ENCODE peak calls at places on chromosomes 2 and 18, in ten cellular contexts. One of them, this sample, is unnamed.

GRCh38 chr2:190794466-190795184 is 86.0 kb upstream of the GLS start:
- DNase-seq in NCI-H526 treated with DMSO at 0.1 percent for 48 hours: no peak
- DNase-seq in colonic mucosa: no peak
- DNase-seq in astrocyte: no peak
- DNase-seq in occipital lobe: no peak
- DNase-seq in NCI-H2081: no peak
- DNase-seq in hypothalamus: no peak
- DNase-seq in glomerular endothelial cell: no peak
- DNase-seq in mesenchymal stem cell: no peak
- DNase-seq in activated naive CD4-positive, alpha-beta T cell: no peak
- DNase-seq in this sample: no peak

GRCh38 chr2:86453838-86454237 is 12.7 kb downstream of the KDM3A start:
- DNase-seq in colonic mucosa: peak
- DNase-seq in NCI-H526 treated with DMSO at 0.1 percent for 48 hours: no peak
- DNase-seq in occipital lobe: no peak
- DNase-seq in mesenchymal stem cell: no peak
- DNase-seq in astrocyte: peak
- DNase-seq in glomerular endothelial cell: no peak
- DNase-seq in hypothalamus: no peak
- DNase-seq in NCI-H2081: peak
- DNase-seq in activated naive CD4-positive, alpha-beta T cell: no peak
- DNase-seq in this sample: no peak

GRCh38 chr18:45845410-45845809 is 19.9 kb downstream of the SIGLEC15 start:
- DNase-seq in NCI-H2081: no peak
- DNase-seq in NCI-H526 treated with DMSO at 0.1 percent for 48 hours: no peak
- DNase-seq in astrocyte: peak
- DNase-seq in occipital lobe: no peak
- DNase-seq in glomerular endothelial cell: no peak
- DNase-seq in mesenchymal stem cell: peak
- DNase-seq in hypothalamus: no peak
- DNase-seq in activated naive CD4-positive, alpha-beta T cell: no peak
- DNase-seq in colonic mucosa: no peak
- DNase-seq in this sample: no peak

GRCh38 chr2:214410918-214411554 is at the start of gene VWC2L:
- DNase-seq in hypothalamus: peak
- DNase-seq in NCI-H526 treated with DMSO at 0.1 percent for 48 hours: peak
- DNase-seq in astrocyte: peak
- DNase-seq in glomerular endothelial cell: no peak
- DNase-seq in activated naive CD4-positive, alpha-beta T cell: no peak
- DNase-seq in occipital lobe: peak
- DNase-seq in mesenchymal stem cell: peak
- DNase-seq in colonic mucosa: peak
- DNase-seq in NCI-H2081: peak
- DNase-seq in this sample: peak

GRCh38 chr18:51253476-51253875 is 56.0 kb upstream of the MEX3C start:
- DNase-seq in NCI-H2081: no peak
- DNase-seq in colonic mucosa: no peak
- DNase-seq in NCI-H526 treated with DMSO at 0.1 percent for 48 hours: no peak
- DNase-seq in astrocyte: no peak
- DNase-seq in hypothalamus: no peak
- DNase-seq in occipital lobe: no peak
- DNase-seq in glomerular endothelial cell: no peak
- DNase-seq in mesenchymal stem cell: peak
- DNase-seq in activated naive CD4-positive, alpha-beta T cell: no peak
- DNase-seq in this sample: no peak

GRCh38 chr18:58525517-58525916 is 103.4 kb downstream of the ALPK2 start:
- DNase-seq in occipital lobe: no peak
- DNase-seq in activated naive CD4-positive, alpha-beta T cell: no peak
- DNase-seq in hypothalamus: no peak
- DNase-seq in NCI-H526 treated with DMSO at 0.1 percent for 48 hours: no peak
- DNase-seq in mesenchymal stem cell: peak
- DNase-seq in NCI-H2081: no peak
- DNase-seq in glomerular endothelial cell: no peak
- DNase-seq in colonic mucosa: no peak
- DNase-seq in astrocyte: peak
- DNase-seq in this sample: no peak

GRCh38 chr2:168490015-168490874 is 34.2 kb downstream of the CERS6 start:
- DNase-seq in occipital lobe: no peak
- DNase-seq in mesenchymal stem cell: peak
- DNase-seq in NCI-H526 treated with DMSO at 0.1 percent for 48 hours: no peak
- DNase-seq in NCI-H2081: no peak
- DNase-seq in glomerular endothelial cell: peak
- DNase-seq in colonic mucosa: no peak
- DNase-seq in astrocyte: peak
- DNase-seq in hypothalamus: no peak
- DNase-seq in activated naive CD4-positive, alpha-beta T cell: no peak
- DNase-seq in this sample: no peak

GRCh38 chr2:167756427-167756826 is 491.0 kb downstream of the STK39 start:
- DNase-seq in NCI-H2081: no peak
- DNase-seq in mesenchymal stem cell: peak
- DNase-seq in colonic mucosa: no peak
- DNase-seq in activated naive CD4-positive, alpha-beta T cell: no peak
- DNase-seq in astrocyte: peak
- DNase-seq in glomerular endothelial cell: no peak
- DNase-seq in NCI-H526 treated with DMSO at 0.1 percent for 48 hours: no peak
- DNase-seq in occipital lobe: no peak
- DNase-seq in hypothalamus: no peak
- DNase-seq in this sample: peak

GRCh38 chr2:197184959-197185586 is 125.5 kb downstream of the ANKRD44 start:
- DNase-seq in glomerular endothelial cell: no peak
- DNase-seq in NCI-H2081: no peak
- DNase-seq in hypothalamus: peak
- DNase-seq in colonic mucosa: no peak
- DNase-seq in astrocyte: peak
- DNase-seq in activated naive CD4-positive, alpha-beta T cell: no peak
- DNase-seq in mesenchymal stem cell: no peak
- DNase-seq in occipital lobe: peak
- DNase-seq in NCI-H526 treated with DMSO at 0.1 percent for 48 hours: no peak
- DNase-seq in this sample: no peak

GRCh38 chr2:101546376-101547058 is 71.6 kb upstream of the RFX8 start:
- DNase-seq in NCI-H526 treated with DMSO at 0.1 percent for 48 hours: no peak
- DNase-seq in colonic mucosa: no peak
- DNase-seq in occipital lobe: no peak
- DNase-seq in mesenchymal stem cell: peak
- DNase-seq in hypothalamus: no peak
- DNase-seq in glomerular endothelial cell: no peak
- DNase-seq in activated naive CD4-positive, alpha-beta T cell: no peak
- DNase-seq in NCI-H2081: no peak
- DNase-seq in astrocyte: peak
- DNase-seq in this sample: no peak

GRCh38 chr2:179235463-179236108 is 29.0 kb downstream of the SESTD1 start:
- DNase-seq in occipital lobe: no peak
- DNase-seq in activated naive CD4-positive, alpha-beta T cell: no peak
- DNase-seq in mesenchymal stem cell: no peak
- DNase-seq in NCI-H2081: no peak
- DNase-seq in hypothalamus: no peak
- DNase-seq in glomerular endothelial cell: no peak
- DNase-seq in astrocyte: peak
- DNase-seq in colonic mucosa: no peak
- DNase-seq in NCI-H526 treated with DMSO at 0.1 percent for 48 hours: no peak
- DNase-seq in this sample: no peak

This sample was measured in retina.